ENCODE peak calls at places on chromosomes 3 and 15, in eight cellular contexts. V, M, A, C, W, T, Q and K are unnamed samples.

GRCh38 chr15:29681946-29682345 is 140.3 kb downstream of the TJP1 start:
- DNase-seq in A (no peak), C (no peak), W (no peak), V (no peak), M (no peak), T (no peak), Q (no peak), K (no peak)

GRCh38 chr3:11596387-11596786 is 47.3 kb downstream of the VGLL4 start:
- DNase-seq in W (no peak), V (peak; percentile 56), C (no peak), Q (no peak), T (no peak), M (no peak), A (no peak), K (no peak)

GRCh38 chr15:72889545-72889944 is 106.0 kb upstream of the ADPGK start:
- DNase-seq in C (no peak), M (no peak), A (no peak), Q (no peak), W (no peak), T (no peak), V (no peak), K (no peak)

GRCh38 chr15:74790080-74790916 is 8.4 kb downstream of the CSK start:
- DNase-seq in M (no peak), C (no peak), A (peak; percentile 90), Q (peak; percentile 39), T (peak; percentile 87), W (peak; percentile 82), V (peak; percentile 87), K (peak; percentile 45)

GRCh38 chr3:10198761-10199688 is 34.3 kb downstream of the IRAK2 start:
- DNase-seq in C (no peak), A (peak; percentile 42), T (no peak), M (peak; percentile 44), Q (peak; percentile 70), V (peak; percentile 35), W (peak; percentile 86), K (no peak)

GRCh38 chr3:110738531-110738930 is 333.1 kb upstream of the NECTIN3 start:
- DNase-seq in C (no peak), M (no peak), W (no peak), V (no peak), Q (no peak), A (peak; percentile 30), T (no peak), K (no peak)

GRCh38 chr3:151443583-151443982 is 17.3 kb downstream of the IGSF10 start:
- DNase-seq in M (no peak), T (no peak), Q (no peak), V (no peak), C (no peak), A (no peak), W (no peak), K (no peak)

GRCh38 chr3:40044487-40044886 is 235.1 kb downstream of the MYRIP start:
- DNase-seq in M (peak; percentile 86), V (no peak), A (peak; percentile 12), T (no peak), W (no peak), Q (no peak), C (peak; percentile 68), K (no peak)

GRCh38 chr15:27601239-27601942 is 497.7 kb downstream of the OCA2 start:
- DNase-seq in Q (no peak), C (no peak), M (no peak), V (no peak), T (no peak), W (no peak), A (no peak), K (no peak)

GRCh38 chr3:156816794-156817741 is 9.1 kb upstream of the LEKR1 start:
- DNase-seq in V (peak; percentile 83), A (peak; percentile 91), C (peak; percentile 76), T (peak; percentile 89), Q (peak; percentile 75), M (peak; percentile 51), W (peak; percentile 95), K (no peak)

GRCh38 chr3:193971268-193971751 is 164.6 kb upstream of the HES1 start:
- DNase-seq in T (no peak), A (peak; percentile 34), W (peak; percentile 65), M (peak; percentile 42), C (no peak), V (no peak), Q (no peak), K (no peak)

GRCh38 chr15:42059661-42060476 is 34.5 kb downstream of the PLA2G4D start:
- DNase-seq in W (peak; percentile 87), A (peak; percentile 43), T (peak; percentile 78), Q (peak; percentile 40), C (no peak), M (peak; percentile 37), V (no peak), K (no peak)

GRCh38 chr3:142097099-142097843 is 52.1 kb downstream of the TFDP2 start:
- DNase-seq in V (no peak), T (no peak), C (no peak), Q (no peak), M (no peak), A (no peak), W (no peak), K (no peak)